ENCODE peak calls at places on chromosomes 4 and X, in seven cellular contexts. Z, E, S, K, H, U and F are unnamed samples.
A peak's percentile ranks its signal among the peaks of the same experiment; 100 is the strongest.

GRCh38 chr4:82593416-82593815 is 31.6 kb upstream of the TMEM150C start:
- DNase-seq in Z (no peak), E (no peak), S (no peak), K (no peak), H (no peak), U (no peak), F (no peak)

GRCh38 chr4:177809786-177810185 is 367.5 kb upstream of the AGA start:
- DNase-seq in Z (no peak), E (no peak), S (no peak), K (no peak), H (no peak), U (no peak), F (no peak)

GRCh38 chr4:22457348-22457747 is 58.5 kb downstream of the ADGRA3 start:
- DNase-seq in Z (no peak), E (no peak), S (no peak), K (no peak), H (no peak), U (no peak), F (no peak)

GRCh38 chrX:143837010-143837409 is 46.9 kb upstream of the UBE2NL start:
- DNase-seq in Z (no peak), E (no peak), S (no peak), K (no peak), H (no peak), U (no peak), F (no peak)

GRCh38 chr4:53614616-53615015 is 23.3 kb upstream of the LNX1 start:
- DNase-seq in Z (no peak), E (no peak), S (no peak), K (peak; percentile 38), H (no peak), U (no peak), F (no peak)

GRCh38 chr4:159946983-159947645 is 844.2 kb downstream of the RAPGEF2 start:
- DNase-seq in Z (peak; percentile 50), E (no peak), S (peak; percentile 50), K (no peak), H (no peak), U (peak; percentile 83), F (no peak)

GRCh38 chrX:150205011-150205410 is 158.1 kb upstream of the MAMLD1 start:
- DNase-seq in Z (peak; percentile 75), E (peak; percentile 50), S (no peak), K (peak; percentile 41), H (peak; percentile 34), U (no peak), F (no peak)

GRCh38 chrX:119989905-119990408 is 46.4 kb upstream of the NKAP start:
- DNase-seq in Z (no peak), E (no peak), S (no peak), K (no peak), H (no peak), U (no peak), F (no peak)

GRCh38 chr4:31327031-31327430 is 606.9 kb downstream of the PCDH7 start:
- DNase-seq in Z (no peak), E (no peak), S (no peak), K (no peak), H (no peak), U (no peak), F (no peak)

GRCh38 chr4:122537388-122538135 is 81.0 kb upstream of the IL2 start:
- DNase-seq in Z (no peak), E (no peak), S (no peak), K (no peak), H (no peak), U (no peak), F (no peak)

GRCh38 chr4:56424697-56425514 is 10.5 kb downstream of the PPAT start:
- DNase-seq in Z (peak; percentile 64), E (no peak), S (peak; percentile 36), K (peak; percentile 32), H (peak; percentile 31), U (peak; percentile 46), F (peak; percentile 61)

GRCh38 chr4:36054750-36055467 is 189.4 kb downstream of the ARAP2 start:
- DNase-seq in Z (no peak), E (no peak), S (no peak), K (no peak), H (no peak), U (peak; percentile 69), F (no peak)

GRCh38 chr4:62260256-62260655 is 1060.1 kb downstream of the ADGRL3 start:
- DNase-seq in Z (no peak), E (no peak), S (no peak), K (no peak), H (no peak), U (no peak), F (no peak)

GRCh38 chrX:56745019-56745418 is 16.0 kb downstream of the NBDY start:
- DNase-seq in Z (peak; percentile 78), E (no peak), S (peak; percentile 60), K (no peak), H (no peak), U (peak; percentile 65), F (peak; percentile 79)

GRCh38 chr4:42401171-42401570 is 3.9 kb downstream of the SHISA3 start:
- DNase-seq in Z (no peak), E (no peak), S (no peak), K (no peak), H (no peak), U (no peak), F (no peak)

GRCh38 chrX:123185714-123186113 is 1.6 kb downstream of the GRIA3 start:
- DNase-seq in Z (no peak), E (no peak), S (no peak), K (no peak), H (no peak), U (no peak), F (peak; percentile 39)

GRCh38 chrX:68717196-68717595 is 69.7 kb downstream of the STARD8 start:
- DNase-seq in Z (no peak), E (no peak), S (no peak), K (peak; percentile 11), H (no peak), U (no peak), F (no peak)

GRCh38 chr4:79673898-79674297 is 265.9 kb upstream of the GK2 start:
- DNase-seq in Z (no peak), E (no peak), S (no peak), K (no peak), H (no peak), U (no peak), F (no peak)

DNA sequence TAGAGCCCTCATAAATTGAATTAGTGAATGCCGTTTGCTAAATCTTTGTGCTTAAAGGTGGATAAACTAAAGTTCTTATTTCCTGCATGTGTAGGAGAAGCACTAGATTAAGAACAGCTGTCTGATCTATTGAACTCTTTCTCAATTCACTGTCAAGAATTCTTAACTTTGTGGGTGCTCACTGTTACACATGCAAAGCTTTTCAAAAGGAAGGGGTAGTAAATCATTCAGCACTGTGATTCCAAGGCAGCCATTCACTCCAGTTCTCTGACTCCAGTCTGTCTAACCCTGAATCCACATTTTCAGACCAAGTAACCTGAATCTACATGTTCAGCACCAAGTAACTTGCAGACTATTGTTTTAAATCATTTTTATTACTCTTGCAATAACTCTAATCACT is 1520.0 kb downstream of the PCDH18 start:
- DNase-seq in Z (peak; percentile 28), E (no peak), S (no peak), K (no peak), H (no peak), U (peak; percentile 6), F (peak; percentile 10)
- H3K4me3 ChIP-seq in Z (no peak overlapping the region), E (no peak overlapping the region), S (no peak overlapping the region), K (no peak overlapping the region), H (no peak overlapping the region), U (no peak overlapping the region), F (no peak overlapping the region)

GRCh38 chr4:150080335-150080734 is 2.1 kb downstream of the DCLK2 start:
- DNase-seq in Z (peak; percentile 35), E (no peak), S (peak; percentile 4), K (no peak), H (no peak), U (peak; percentile 24), F (peak; percentile 60)
- H3K4me3 ChIP-seq in Z (peak overlapping the region; percentile 60), E (no peak overlapping the region), S (peak overlapping the region; percentile 76), K (peak overlapping the region; percentile 84), H (no peak overlapping the region), U (peak overlapping the region; percentile 70), F (peak overlapping the region; percentile 81)

DNA sequence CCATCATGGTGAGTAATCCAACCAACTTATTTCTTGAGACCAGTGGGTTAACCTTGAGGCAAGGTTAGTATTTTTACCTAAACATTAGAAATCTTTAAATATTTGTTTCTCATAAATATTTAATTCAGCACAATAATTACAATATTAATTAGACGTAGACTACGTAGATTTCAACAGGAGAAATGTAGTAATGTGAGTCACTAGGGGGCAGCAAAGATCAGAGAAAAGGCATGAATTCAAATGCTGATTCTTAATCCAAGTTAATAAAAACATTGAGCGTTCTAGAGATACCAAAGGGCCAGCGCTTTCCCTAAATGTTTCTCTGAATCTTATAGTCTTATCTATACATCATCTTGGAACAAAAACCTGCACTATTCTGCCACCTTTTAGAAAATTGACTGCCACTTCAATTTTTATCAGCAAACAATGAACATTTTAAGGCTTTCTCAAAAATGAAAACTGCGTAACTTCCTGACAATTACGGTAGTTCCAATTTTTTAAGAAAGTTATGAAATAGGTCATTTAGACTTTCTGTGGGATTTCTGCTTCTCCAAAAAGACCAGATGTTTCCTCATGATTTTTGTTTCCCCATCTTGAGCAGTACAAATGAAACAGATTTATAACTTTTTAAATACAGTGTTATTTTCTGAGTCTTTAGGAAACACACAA is 180.7 kb downstream of the GASK1B start:
- DNase-seq in Z (peak; percentile 91), E (no peak), S (peak; percentile 75), K (no peak), H (no peak), U (peak; percentile 82), F (peak; percentile 64)
- H3K4me3 ChIP-seq in Z (peak overlapping the region; percentile 41), E (peak overlapping the region; percentile 9), S (peak overlapping the region; percentile 22), K (peak overlapping the region; percentile 20), H (no peak overlapping the region), U (peak overlapping the region; percentile 10), F (peak overlapping the region; percentile 50)

GRCh38 chr4:169999923-170000322 is 26.3 kb downstream of the MFAP3L start:
- DNase-seq in Z (no peak), E (no peak), S (no peak), K (no peak), H (no peak), U (no peak), F (no peak)
- H3K4me3 ChIP-seq in Z (no peak overlapping the region), E (no peak overlapping the region), S (no peak overlapping the region), K (no peak overlapping the region), H (no peak overlapping the region), U (no peak overlapping the region), F (no peak overlapping the region)

GRCh38 chrX:153501530-153501929 is 6.8 kb downstream of the BGN start:
- DNase-seq in Z (no peak), E (no peak), S (no peak), K (no peak), H (no peak), U (no peak), F (no peak)

GRCh38 chrX:153499258-153499657 is 4.5 kb downstream of the BGN start:
- DNase-seq in Z (no peak), E (no peak), S (no peak), K (no peak), H (no peak), U (no peak), F (no peak)

GRCh38 chrX:153498453-153498852 is 3.7 kb downstream of the BGN start:
- DNase-seq in Z (no peak), E (no peak), S (no peak), K (no peak), H (no peak), U (no peak), F (no peak)

GRCh38 chrX:153500676-153501280 is 6.0 kb downstream of the BGN start:
- DNase-seq in Z (no peak), E (no peak), S (no peak), K (no peak), H (no peak), U (no peak), F (no peak)

GRCh38 chrX:153499876-153500275 is 5.1 kb downstream of the BGN start:
- DNase-seq in Z (no peak), E (no peak), S (no peak), K (no peak), H (no peak), U (no peak), F (peak; percentile 61)
- H3K4me3 ChIP-seq in Z (no peak overlapping the region), E (no peak overlapping the region), S (peak overlapping the region; percentile 30), K (no peak overlapping the region), H (no peak overlapping the region), U (peak overlapping the region; percentile 10), F (no peak overlapping the region)

GRCh38 chr4:140469806-140470733 is 28.0 kb downstream of the MGAT4D start:
- DNase-seq in Z (no peak), E (no peak), S (no peak), K (no peak), H (peak; percentile 14), U (no peak), F (no peak)
- H3K4me3 ChIP-seq in Z (no peak overlapping the region), E (no peak overlapping the region), S (no peak overlapping the region), K (no peak overlapping the region), H (no peak overlapping the region), U (no peak overlapping the region), F (no peak overlapping the region)